ENCODE peak calls at places on chromosomes 2 and 18, in five cellular contexts. Y, N, F, I and W are unnamed samples.

GRCh38 chr2:209147981-209148380 is 275.9 kb upstream of the MAP2 start:
- DNase-seq in Y (no peak), N (no peak), F (no peak), I (no peak), W (no peak)

GRCh38 chr2:128774320-128775063 is 455.8 kb upstream of the HS6ST1 start:
- DNase-seq in Y (no peak), N (no peak), F (no peak), I (peak; percentile 16), W (no peak)

GRCh38 chr2:96940991-96941775 is 45.2 kb downstream of the FAM178B start:
- DNase-seq in Y (no peak), N (no peak), F (no peak), I (no peak), W (no peak)

GRCh38 chr2:170822885-170823799 is 6.5 kb downstream of the GAD1 start:
- DNase-seq in Y (no peak), N (no peak), F (no peak), I (no peak), W (no peak)

GRCh38 chr2:214706986-214707385 is 102.5 kb downstream of the BARD1 start:
- DNase-seq in Y (no peak), N (no peak), F (no peak), I (no peak), W (no peak)

GRCh38 chr2:239154971-239155805 is 245.6 kb downstream of the HDAC4 start:
- DNase-seq in Y (no peak), N (peak; percentile 12), F (no peak), I (no peak), W (no peak)

GRCh38 chr18:21242141-21243040 is at the start of gene GREB1L:
- DNase-seq in Y (peak; percentile 55), N (peak; percentile 20), F (peak; percentile 26), I (peak; percentile 65), W (peak; percentile 79)

GRCh38 chr2:240256704-240257637 is 116.5 kb upstream of the OTOS start:
- DNase-seq in Y (no peak), N (no peak), F (no peak), I (no peak), W (no peak)

GRCh38 chr2:167844714-167845530 is 402.5 kb downstream of the STK39 start:
- DNase-seq in Y (peak; percentile 3), N (no peak), F (no peak), I (no peak), W (no peak)

GRCh38 chr18:22703883-22704626 is 229.1 kb upstream of the RBBP8 start:
- DNase-seq in Y (peak; percentile 60), N (no peak), F (peak; percentile 71), I (no peak), W (no peak)

GRCh38 chr2:96336104-96336775 is 674 bp downstream of the NCAPH start:
- DNase-seq in Y (no peak), N (no peak), F (no peak), I (no peak), W (no peak)

GRCh38 chr2:145845207-145845894 is 1325.4 kb upstream of the ZEB2 start:
- DNase-seq in Y (no peak), N (no peak), F (no peak), I (no peak), W (no peak)

GRCh38 chr18:59311631-59312030 is 6.8 kb downstream of the CPLX4 start:
- DNase-seq in Y (no peak), N (no peak), F (no peak), I (no peak), W (no peak)

GRCh38 chr2:95015261-95015918 is 10.1 kb upstream of the MAL start:
- DNase-seq in Y (no peak), N (no peak), F (no peak), I (no peak), W (no peak)

GRCh38 chr2:10185046-10185445 is 62.5 kb downstream of the RRM2 start:
- DNase-seq in Y (no peak), N (no peak), F (peak; percentile 61), I (no peak), W (no peak)

GRCh38 chr2:37829616-37830385 is 95.3 kb upstream of the RMDN2 start:
- DNase-seq in Y (no peak), N (no peak), F (peak; percentile 15), I (no peak), W (no peak)

GRCh38 chr18:63585988-63586387 is 1.2 kb upstream of the SERPINB13 start:
- DNase-seq in Y (no peak), N (no peak), F (no peak), I (no peak), W (no peak)

GRCh38 chr2:151727593-151728552 is 6.4 kb downstream of the NEB start:
- DNase-seq in Y (peak; percentile 37), N (no peak), F (peak; percentile 15), I (no peak), W (no peak)

GRCh38 chr2:188414869-188415753 is 123.4 kb downstream of the GULP1 start:
- DNase-seq in Y (peak; percentile 16), N (no peak), F (no peak), I (no peak), W (no peak)

GRCh38 chr2:624551-625347 is 52.5 kb downstream of the TMEM18 start:
- DNase-seq in Y (no peak), N (no peak), F (no peak), I (no peak), W (no peak)

GRCh38 chr2:218438601-218439000 is 19.7 kb downstream of the VIL1 start:
- DNase-seq in Y (no peak), N (no peak), F (no peak), I (no peak), W (peak; percentile 49)

GRCh38 chr2:31475692-31476091 is 61.1 kb upstream of the XDH start:
- DNase-seq in Y (no peak), N (no peak), F (no peak), I (no peak), W (no peak)

GRCh38 chr18:5969355-5970003 is 74.2 kb upstream of the TMEM200C start:
- DNase-seq in Y (no peak), N (no peak), F (no peak), I (no peak), W (no peak)

GRCh38 chr2:109299466-109299865 is 170.5 kb downstream of the SH3RF3 start:
- DNase-seq in Y (no peak), N (no peak), F (peak; percentile 47), I (no peak), W (no peak)

GRCh38 chr18:67290421-67290820 is 226.1 kb downstream of the DSEL start:
- DNase-seq in Y (no peak), N (no peak), F (no peak), I (no peak), W (no peak)

GRCh38 chr18:55582325-55582724 is 5.7 kb downstream of the TCF4 start:
- DNase-seq in Y (no peak), N (no peak), F (no peak), I (no peak), W (no peak)

GRCh38 chr2:160652236-160652635 is 158.6 kb upstream of the RBMS1 start:
- DNase-seq in Y (no peak), N (no peak), F (peak; percentile 60), I (no peak), W (no peak)

DNA sequence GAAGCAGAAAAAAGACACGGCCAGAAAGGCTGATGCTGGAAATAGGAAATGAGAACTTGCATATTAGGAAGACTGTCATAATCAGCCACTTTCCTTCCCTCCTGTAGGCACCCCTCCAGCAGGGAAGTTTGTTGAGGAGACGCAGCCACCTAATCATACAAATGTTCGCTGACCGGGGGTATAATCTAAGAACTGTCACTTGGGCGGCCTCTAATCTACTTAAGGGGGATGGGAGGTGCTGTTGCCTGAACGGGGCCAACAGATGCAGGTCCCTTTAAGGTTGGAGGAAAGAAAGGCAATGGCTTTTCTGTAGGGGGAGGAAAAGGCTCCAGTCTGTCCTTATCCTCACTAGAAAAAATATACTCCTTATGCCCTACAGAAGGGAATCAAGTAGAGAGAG is 50.6 kb downstream of the DNAJC10 start:
- DNase-seq in Y (no peak), N (no peak), F (no peak), I (no peak), W (no peak)
- TF ChIP-seq POLR2A in Y (no peak), N (no peak), F (no peak), I (no peak), W (no peak)

DNA sequence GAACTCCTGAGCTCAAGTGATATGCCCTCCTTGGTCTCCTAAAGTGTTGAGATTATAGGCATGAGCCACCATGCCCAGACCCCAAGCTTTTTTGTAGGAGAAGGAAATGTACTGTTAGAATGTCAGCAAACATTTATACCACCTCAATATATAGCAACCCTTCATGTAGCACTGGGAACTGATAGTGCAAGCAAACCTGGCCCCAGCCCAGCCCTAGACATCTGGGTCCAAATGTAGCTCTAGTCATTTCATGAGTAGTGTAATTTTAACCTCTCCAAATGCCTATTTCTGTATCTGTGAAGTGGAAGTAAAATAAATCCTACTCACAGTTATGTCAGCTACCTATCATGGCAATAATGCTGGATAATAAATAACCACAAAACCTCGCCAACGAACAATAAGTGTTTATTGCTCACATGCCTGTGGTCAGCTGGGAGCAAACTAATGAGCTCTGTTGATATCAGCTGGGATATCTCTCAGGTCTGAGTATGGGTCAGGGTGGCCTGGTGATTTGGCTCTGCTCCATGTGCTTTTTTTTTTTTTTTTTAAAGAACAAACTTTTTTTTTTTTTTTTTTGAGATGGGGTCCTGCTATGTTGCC is 180.4 kb downstream of the CD8B2 start:
- DNase-seq in Y (no peak), N (no peak), F (no peak), I (no peak), W (no peak)
- H3K4me1 ChIP-seq in Y (no peaks in the 10 kb centered on the region), N (no peaks in the 10 kb centered on the region), F (no peaks in the 10 kb centered on the region), I (no peaks in the 10 kb centered on the region), W (no peaks in the 10 kb centered on the region)

DNA sequence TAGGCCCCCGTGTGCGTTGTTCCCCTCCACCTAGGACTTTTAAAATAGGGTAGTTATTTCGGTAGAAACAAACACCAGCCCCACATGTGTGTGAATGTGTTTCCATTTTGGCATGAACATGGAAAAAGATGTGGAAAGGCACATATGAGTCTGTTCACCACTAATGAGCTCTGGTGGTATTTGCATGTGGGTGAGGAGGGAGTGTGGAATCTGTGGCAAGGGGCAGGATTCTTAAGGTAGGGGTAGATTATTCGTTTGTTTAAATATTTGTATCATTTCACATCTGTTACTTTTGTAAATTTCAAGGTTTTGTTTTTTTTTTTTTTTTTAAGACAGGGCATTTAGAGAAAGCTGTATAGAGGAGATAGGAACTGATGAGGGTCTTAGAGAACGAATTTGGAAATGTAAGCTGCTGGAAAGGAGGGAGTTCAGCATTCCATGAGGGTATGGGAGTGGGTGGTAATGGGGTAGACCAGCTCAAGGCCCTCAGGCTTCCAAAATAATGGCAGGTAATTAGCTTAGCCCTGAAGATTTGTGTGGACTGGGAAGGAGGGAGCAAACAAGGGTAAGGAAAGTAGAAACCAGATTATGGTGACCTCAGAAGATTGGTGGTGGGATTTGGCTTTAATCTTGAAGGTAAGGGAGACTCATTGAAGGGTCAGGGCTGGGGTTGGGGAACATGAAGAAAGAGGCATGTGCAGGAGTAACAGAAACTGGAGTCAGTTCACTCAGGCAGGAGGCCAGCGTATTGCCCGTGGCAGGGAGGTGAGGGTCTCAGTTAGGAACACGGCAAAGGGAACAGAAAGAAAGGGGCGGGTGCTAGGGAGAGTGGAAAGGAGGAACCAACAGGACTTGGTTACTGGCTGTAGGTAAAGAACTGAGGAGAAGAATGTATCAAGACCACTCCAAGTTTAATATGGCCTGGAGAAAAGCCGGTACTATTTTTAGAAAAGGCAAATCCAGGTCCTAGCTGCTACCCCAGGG is 123.6 kb downstream of the PLB1 start:
- DNase-seq in Y (no peak), N (no peak), F (no peak), I (no peak), W (no peak)
- TF ChIP-seq CTCF in Y (no peak), N (no peak), F (no peak), I (no peak), W (no peak)

GRCh38 chr2:216114476-216115223 is 5.5 kb downstream of the XRCC5 start:
- DNase-seq in Y (peak; percentile 99), N (peak; percentile 96), F (peak; percentile 100), I (peak; percentile 97), W (peak; percentile 98)
- TF ChIP-seq POLR2A in Y (no peak), N (peak; percentile 68), F (peak; percentile 86), I (no peak), W (no peak)